ENCODE peak calls at places on chromosomes 3 and 15, in eight cellular contexts. G is HepG2, I is kidney, A is A549, P is choroid plexus epithelial cell, X is epithelial cell of esophagus, N is fibroblast of pulmonary artery, Q is AG09309. Y is an unnamed sample.

GRCh38 chr3:174051191-174051590 is 653.6 kb downstream of the NLGN1 start:
- DNase-seq in N (no peak), G (no peak), I (no peak), A (no peak), X (no peak), P (no peak), Q (no peak), Y (no peak)

GRCh38 chr3:134457331-134458125 is 28.3 kb downstream of the ANAPC13 start:
- DNase-seq in Q (no peak), N (no peak), I (no peak), A (no peak), G (no peak), P (no peak), X (no peak), Y (no peak)

GRCh38 chr3:142215111-142215510 is 10.3 kb downstream of the GK5 start:
- DNase-seq in I (no peak), P (peak), X (peak), G (no peak), A (peak), Q (no peak), N (peak), Y (no peak)

GRCh38 chr3:28347374-28348285 is 891 bp upstream of the ZCWPW2 start:
- DNase-seq in A (no peak), P (peak), G (no peak), N (peak), X (peak), I (no peak), Q (peak), Y (no peak)

GRCh38 chr3:101216710-101217457 is 103.5 kb downstream of the IMPG2 start:
- DNase-seq in N (peak), P (peak), I (peak), X (peak), A (no peak), Q (peak), G (no peak), Y (peak)

GRCh38 chr3:49673715-49674490 is at the start of gene APEH:
- DNase-seq in X (peak), G (peak), N (peak), A (peak), Q (peak), P (peak), I (peak), Y (peak)

GRCh38 chr3:106714400-106714799 is 662.8 kb upstream of the CCDC54 start:
- DNase-seq in X (no peak), A (no peak), N (no peak), I (no peak), Q (no peak), G (no peak), P (no peak), Y (no peak)

GRCh38 chr3:142647856-142648255 is 51.7 kb downstream of the PLS1 start:
- DNase-seq in X (peak), G (peak), Q (no peak), P (no peak), A (peak), N (peak), I (no peak), Y (peak)

GRCh38 chr3:18767756-18768303 is 342.7 kb upstream of the SATB1 start:
- DNase-seq in N (no peak), I (no peak), G (no peak), X (no peak), P (no peak), Q (no peak), A (no peak), Y (no peak)

GRCh38 chr3:160163259-160163878 is 61.9 kb upstream of the C3orf80 start:
- DNase-seq in G (peak), I (no peak), X (peak), Q (no peak), P (peak), A (peak), N (peak), Y (no peak)

GRCh38 chr15:80608688-80609087 is 86.4 kb upstream of the ABHD17C start:
- DNase-seq in A (no peak), P (no peak), X (peak), N (no peak), Q (no peak), I (no peak), G (no peak), Y (no peak)

GRCh38 chr3:46484911-46485696 is 12.7 kb upstream of the RTP3 start:
- DNase-seq in I (peak), Q (no peak), G (no peak), P (no peak), X (no peak), N (no peak), A (no peak), Y (no peak)

GRCh38 chr3:134445631-134446030 is 40.2 kb downstream of the ANAPC13 start:
- DNase-seq in I (no peak), N (peak), Q (no peak), A (no peak), G (no peak), X (peak), P (peak), Y (peak)

GRCh38 chr15:89335289-89336041 is 841 bp upstream of the POLG start:
- DNase-seq in P (peak), I (no peak), A (no peak), G (peak), X (no peak), Q (no peak), N (no peak), Y (no peak)

GRCh38 chr15:100337422-100338044 is 4.2 kb downstream of the ADAMTS17 start:
- DNase-seq in N (no peak), Q (no peak), P (no peak), G (no peak), A (no peak), I (no peak), X (no peak), Y (no peak)

GRCh38 chr15:100252359-100252758 is 89.4 kb downstream of the ADAMTS17 start:
- DNase-seq in Q (no peak), I (no peak), G (no peak), X (no peak), P (no peak), A (no peak), N (no peak), Y (no peak)

GRCh38 chr15:43412096-43412495 is 41.2 kb downstream of the TUBGCP4 start:
- DNase-seq in P (no peak), G (no peak), N (no peak), I (no peak), X (peak), A (no peak), Q (no peak), Y (no peak)

GRCh38 chr15:43410572-43411214 is 39.8 kb downstream of the TUBGCP4 start:
- DNase-seq in N (peak), I (no peak), G (no peak), A (peak), P (peak), Q (peak), X (peak), Y (no peak)

GRCh38 chr15:43406192-43406591 is 35.3 kb downstream of the TUBGCP4 start:
- DNase-seq in P (no peak), N (no peak), Q (no peak), G (no peak), A (no peak), I (no peak), X (no peak), Y (no peak)

GRCh38 chr15:43406808-43407207 is 35.9 kb downstream of the TUBGCP4 start:
- DNase-seq in N (no peak), G (no peak), X (no peak), P (no peak), A (no peak), I (no peak), Q (no peak), Y (no peak)

DNA sequence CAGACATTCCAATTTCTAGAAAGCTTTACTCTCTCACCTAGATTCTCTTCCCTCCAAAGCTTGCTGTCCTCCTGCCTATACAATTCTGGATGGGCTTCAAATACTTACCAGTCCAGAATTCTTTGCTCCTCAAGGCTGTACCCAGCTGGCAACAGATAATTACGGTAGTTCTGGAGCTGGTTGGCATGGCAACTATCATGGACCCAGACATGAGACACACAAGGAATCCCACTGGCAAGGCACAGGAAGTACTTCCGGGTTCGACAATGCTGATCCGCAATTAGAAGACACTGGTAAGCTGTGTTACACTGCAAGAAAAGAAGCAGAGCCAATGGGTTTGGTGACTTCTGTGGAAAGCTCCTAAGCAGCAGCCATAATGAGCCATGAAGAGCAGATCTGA is 37.9 kb downstream of the TUBGCP4 start:
- DNase-seq in Q (no peak), N (peak), P (no peak), G (no peak), I (no peak), X (no peak), A (no peak), Y (no peak)
- TF ChIP-seq CTCF in Q (no peak), N (no peak), P (no peak), G (no peak), I (no peak), X (no peak), A (no peak), Y (no peak)

DNA sequence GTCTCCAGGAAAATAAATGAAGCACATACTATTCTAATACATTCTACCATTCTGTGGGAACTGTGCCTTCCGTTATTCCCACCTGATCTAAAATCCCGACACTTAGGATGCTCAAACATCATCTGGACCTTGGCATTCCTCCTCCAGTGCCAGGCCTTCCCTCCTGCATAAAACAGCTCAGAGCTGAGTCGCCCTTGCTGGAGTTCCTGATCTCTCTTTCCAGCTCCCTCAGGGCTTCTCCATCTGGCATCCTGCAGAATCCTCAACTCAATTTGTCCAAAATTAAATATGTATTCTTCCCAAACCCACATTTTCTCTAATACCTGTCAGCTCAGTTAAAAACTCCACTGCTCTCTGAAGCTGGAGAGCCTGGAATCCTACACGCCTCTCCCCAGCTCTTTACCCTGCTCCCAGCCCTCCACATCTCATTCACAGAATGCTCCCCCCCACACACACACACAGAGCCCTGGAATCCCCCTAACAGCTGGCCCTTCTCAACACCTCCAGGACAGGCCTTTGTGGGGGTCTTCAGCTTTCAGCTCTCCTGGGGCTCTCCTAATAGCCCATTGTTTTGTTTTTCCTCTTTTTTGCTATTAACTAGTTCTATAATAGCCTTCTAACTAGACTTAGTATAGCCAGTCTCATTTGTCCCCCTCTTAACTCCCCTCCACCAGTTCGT is 78.5 kb downstream of the HMG20A start:
- DNase-seq in X (no peak), N (no peak), I (no peak), P (no peak), A (no peak), G (no peak), Q (no peak), Y (no peak)
- H3K4me3 ChIP-seq in X (no peak), N (no peak), I (no peak), P (no peak), A (no peak), G (no peak), Q (no peak), Y (no peak)

DNA sequence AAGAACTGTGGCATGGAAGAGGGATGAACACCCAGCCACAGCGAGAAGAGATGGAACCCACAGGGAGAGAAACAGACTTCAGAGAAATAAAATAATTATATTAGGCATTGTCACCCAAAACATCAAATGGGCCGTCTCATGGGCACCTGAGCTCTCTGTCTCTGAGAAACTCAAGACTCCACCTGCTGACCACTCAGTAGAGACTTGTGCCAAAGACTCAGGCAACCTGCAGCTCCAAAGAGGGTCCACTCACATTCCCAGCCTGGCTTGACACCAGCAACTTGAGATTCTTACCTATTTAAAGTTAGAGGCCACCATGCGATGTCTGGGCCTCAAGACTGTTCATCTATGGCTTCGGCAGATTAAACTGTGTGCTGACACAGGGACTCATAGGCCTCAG is 12.0 kb downstream of the SEMA5B start:
- DNase-seq in G (no peak), I (no peak), N (no peak), X (no peak), Q (no peak), A (no peak), P (no peak), Y (no peak)
- TF ChIP-seq CTCF in G (peak), I (no peak), N (no peak), X (no peak), Q (no peak), A (peak), P (no peak), Y (peak)

GRCh38 chr15:70093481-70094309 is 4.0 kb downstream of the TLE3 start:
- DNase-seq in N (peak), I (no peak), Q (no peak), A (no peak), P (no peak), X (peak), G (no peak), Y (no peak)
- H3K4me3 ChIP-seq in N (peak), I (no peak), Q (no peak), A (no peak), P (peak), X (peak), G (no peak), Y (no peak)

GRCh38 chr3:66236281-66236680 is 15.5 kb downstream of the SLC25A26 start:
- DNase-seq in A (peak), P (peak), X (no peak), G (peak), Q (no peak), I (no peak), N (peak), Y (no peak)
- TF ChIP-seq CTCF in A (no peak), P (peak), X (no peak), G (no peak), Q (peak), I (no peak), N (peak), Y (peak)

DNA sequence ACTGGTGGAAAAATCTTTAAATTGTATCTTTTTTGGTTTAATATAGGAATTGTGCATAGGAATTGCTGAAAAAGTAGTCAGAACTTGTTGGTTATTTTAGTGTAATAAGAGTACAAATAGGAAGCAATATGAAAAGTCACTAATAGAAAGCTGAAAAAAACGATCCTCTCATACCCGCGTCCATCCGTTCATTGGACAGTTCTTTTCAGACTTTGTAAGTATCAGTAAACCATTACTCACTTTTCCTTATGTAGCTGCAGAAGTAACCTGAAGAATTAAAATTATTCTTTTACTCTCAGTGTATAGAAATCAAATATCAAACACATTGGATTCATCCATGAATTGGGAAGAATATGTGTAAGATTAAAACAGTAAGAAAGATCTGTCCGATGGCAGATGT is 4.4 kb downstream of the FNDC3B start:
- DNase-seq in I (no peak), N (no peak), Q (no peak), A (no peak), P (no peak), X (no peak), G (no peak), Y (no peak)
- H3K4me3 ChIP-seq in I (no peak), N (peak), Q (no peak), A (peak), P (no peak), X (no peak), G (peak), Y (no peak)

GRCh38 chr15:60340207-60340921 is 57.4 kb downstream of the ANXA2 start:
- DNase-seq in N (no peak), X (peak), A (no peak), G (peak), I (no peak), Q (no peak), P (peak), Y (no peak)
- TF ChIP-seq CTCF in N (no peak), X (no peak), A (peak), G (peak), I (no peak), Q (peak), P (peak), Y (peak)

DNA sequence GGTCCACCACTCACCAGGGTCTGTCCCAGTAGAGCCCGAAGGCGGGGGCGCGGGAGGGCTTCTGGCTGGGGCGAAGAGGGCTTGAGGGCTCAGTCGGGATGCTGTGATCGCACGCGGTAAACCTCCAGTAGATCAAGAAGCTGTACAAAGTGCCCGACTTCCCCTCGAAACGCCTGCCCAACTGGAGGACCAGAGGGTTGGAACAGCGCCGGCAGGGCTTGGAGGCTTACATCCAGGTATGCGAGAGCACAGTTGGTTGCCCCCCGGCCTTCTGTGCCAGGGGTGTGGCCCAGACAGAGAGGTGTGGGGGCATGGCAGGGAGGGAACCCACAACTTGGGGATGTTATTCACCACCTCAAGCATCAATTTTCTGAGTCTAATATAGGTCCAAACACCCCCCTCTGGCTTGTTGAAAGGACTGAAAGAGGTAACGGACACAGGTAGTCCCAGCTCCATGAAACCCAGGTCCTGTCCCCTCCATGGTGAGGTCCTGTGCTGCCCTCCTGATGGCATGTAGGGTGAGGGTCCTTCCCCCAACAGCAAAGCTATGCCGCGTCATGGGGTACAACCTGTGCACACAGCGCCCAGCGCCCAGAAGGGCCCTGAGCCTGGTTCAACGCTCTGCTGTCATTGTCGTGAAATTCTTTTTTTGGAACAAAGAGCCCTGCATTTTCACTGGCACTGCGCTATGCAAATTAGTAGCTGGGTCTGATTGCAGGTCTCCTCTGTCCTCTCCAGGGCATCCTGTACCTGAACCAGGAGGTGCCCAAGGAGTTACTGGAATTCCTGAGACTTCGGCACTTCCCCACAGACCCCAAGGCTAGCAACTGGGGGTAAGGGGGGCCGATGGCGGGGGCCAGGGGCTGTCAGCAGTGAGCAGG is 1.2 kb downstream of the SNX22 start:
- DNase-seq in G (no peak), P (no peak), N (no peak), A (no peak), I (peak), Q (no peak), X (peak), Y (no peak)
- H3K4me3 ChIP-seq in G (peak), P (peak), N (no peak), A (peak), I (peak), Q (peak), X (no peak), Y (peak)

Y was measured in epithelial cell of proximal tubule.